ENCODE peak calls at places on chromosomes 5 and 9, in six cellular contexts. C is H1, O is mesenchymal stem cell, X is neuronal stem cell, P is mesendoderm, G is IMR-90. W is an unnamed sample.

GRCh38 chr9:6845881-6846280 is 88.1 kb downstream of the KDM4C start:
- DNase-seq in C (peak; percentile 9), O (peak; percentile 35), X (peak; percentile 15), P (peak; percentile 81), G (peak; percentile 27), W (peak; percentile 53)

GRCh38 chr9:91817493-91818225 is 132.4 kb downstream of the ROR2 start:
- DNase-seq in C (no peak), O (peak; percentile 87), X (peak; percentile 48), P (peak; percentile 51), G (peak; percentile 95), W (no peak)

GRCh38 chr9:130237071-130237470 is 28.5 kb upstream of the HMCN2 start:
- DNase-seq in C (no peak), O (peak; percentile 64), X (no peak), P (no peak), G (no peak), W (no peak)

GRCh38 chr5:89723907-89724306 is 685.6 kb downstream of the CETN3 start:
- DNase-seq in C (no peak), O (no peak), X (no peak), P (no peak), G (no peak), W (no peak)

GRCh38 chr5:173165193-173165988 is 21.1 kb downstream of the BNIP1 start:
- DNase-seq in C (no peak), O (no peak), X (no peak), P (no peak), G (no peak), W (no peak)

GRCh38 chr5:38468202-38468656 is 88.2 kb downstream of the LIFR start:
- DNase-seq in C (no peak), O (peak; percentile 84), X (no peak), P (no peak), G (peak; percentile 97), W (peak; percentile 57)

GRCh38 chr5:89303033-89303480 is 420.1 kb upstream of the MEF2C start:
- DNase-seq in C (no peak), O (no peak), X (no peak), P (no peak), G (no peak), W (peak; percentile 8)

GRCh38 chr9:127140181-127140580 is 17.7 kb upstream of the ANGPTL2 start:
- DNase-seq in C (no peak), O (no peak), X (no peak), P (no peak), G (no peak), W (no peak)

GRCh38 chr5:61604626-61605025 is 272.6 kb downstream of the ZSWIM6 start:
- DNase-seq in C (no peak), O (no peak), X (no peak), P (no peak), G (no peak), W (no peak)

GRCh38 chr9:112838342-112838741 is 52.3 kb downstream of the SLC46A2 start:
- DNase-seq in C (no peak), O (no peak), X (no peak), P (no peak), G (no peak), W (no peak)

GRCh38 chr5:39534701-39535100 is 109.9 kb upstream of the DAB2 start:
- DNase-seq in C (no peak), O (no peak), X (no peak), P (no peak), G (no peak), W (peak; percentile 34)

GRCh38 chr5:118561971-118562370 is 426.4 kb downstream of the DTWD2 start:
- DNase-seq in C (no peak), O (no peak), X (no peak), P (no peak), G (no peak), W (no peak)

GRCh38 chr5:131169810-131170539 is 769 bp upstream of the LYRM7 start:
- DNase-seq in C (no peak), O (no peak), X (no peak), P (no peak), G (no peak), W (no peak)
- H3K27ac ChIP-seq in C (peak overlapping the region; percentile 52), O (peak overlapping the region; percentile 54), X (no peak overlapping the region), P (no peak overlapping the region), G (peak overlapping the region; percentile 6), W (no peak overlapping the region)

GRCh38 chr5:133052317-133053175 is 733 bp downstream of the HSPA4 start:
- DNase-seq in C (no peak), O (peak; percentile 76), X (no peak), P (peak; percentile 71), G (peak; percentile 44), W (peak; percentile 70)

GRCh38 chr5:133049726-133050048 is 2.1 kb upstream of the HSPA4 start:
- DNase-seq in C (no peak), O (no peak), X (no peak), P (no peak), G (no peak), W (no peak)

GRCh38 chr5:133051547-133052316 is at the start of gene HSPA4:
- DNase-seq in C (peak; percentile 92), O (peak; percentile 99), X (peak; percentile 99), P (peak; percentile 99), G (peak; percentile 99), W (peak; percentile 99)

GRCh38 chr5:133050500-133050899 is 1.3 kb upstream of the HSPA4 start:
- DNase-seq in C (no peak), O (no peak), X (no peak), P (peak; percentile 72), G (no peak), W (no peak)

GRCh38 chr5:133051117-133051546 is 681 bp upstream of the HSPA4 start:
- DNase-seq in C (no peak), O (no peak), X (no peak), P (no peak), G (no peak), W (no peak)
- H3K4ac ChIP-seq in C (peak overlapping the region; percentile 0), O (peak overlapping the region; percentile 42), X (peak overlapping the region; percentile 17), P (peak overlapping the region; percentile 99), G (peak overlapping the region; percentile 99), W (peak overlapping the region; percentile 71)

GRCh38 chr9:97413462-97413861 is 1.6 kb downstream of the TDRD7 start:
- DNase-seq in C (no peak), O (no peak), X (no peak), P (no peak), G (no peak), W (no peak)

GRCh38 chr9:97415146-97415545 is 3.2 kb downstream of the TDRD7 start:
- DNase-seq in C (no peak), O (no peak), X (no peak), P (peak; percentile 40), G (no peak), W (no peak)

GRCh38 chr9:97418894-97419293 is 7.0 kb downstream of the TDRD7 start:
- DNase-seq in C (no peak), O (no peak), X (no peak), P (no peak), G (no peak), W (no peak)

DNA sequence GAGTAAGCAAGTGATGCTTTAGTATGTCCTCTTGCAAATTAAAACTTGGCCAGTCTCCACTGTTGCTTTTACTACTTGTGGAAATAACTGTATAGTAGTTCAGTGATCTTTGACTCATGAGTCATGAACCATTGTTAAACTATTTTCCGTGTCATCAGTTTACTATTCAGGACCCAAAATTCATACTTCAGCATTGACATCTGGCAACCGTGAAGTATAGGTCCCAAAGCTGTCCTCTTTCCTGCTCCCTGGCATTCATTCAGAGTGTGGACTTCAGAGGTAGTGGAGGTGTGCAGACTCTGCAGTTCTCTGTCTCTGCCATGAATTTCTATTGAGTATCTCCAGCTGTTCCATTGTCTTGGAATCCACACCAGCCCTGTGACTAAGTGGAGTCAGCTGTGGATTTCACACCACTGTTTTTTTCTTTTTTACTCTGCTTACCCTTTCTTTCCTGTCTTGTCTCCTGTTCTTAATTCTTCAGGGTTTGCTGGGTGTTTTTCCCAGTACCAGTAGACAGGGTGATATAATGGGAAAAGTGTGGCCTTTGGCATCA is 7.5 kb downstream of the TDRD7 start:
- DNase-seq in C (no peak), O (peak; percentile 45), X (no peak), P (peak; percentile 57), G (peak; percentile 71), W (no peak)
- H3K27ac ChIP-seq in C (no peak overlapping the region), O (no peak overlapping the region), X (no peak overlapping the region), P (peak overlapping the region; percentile 17), G (no peak overlapping the region), W (no peak overlapping the region)

DNA sequence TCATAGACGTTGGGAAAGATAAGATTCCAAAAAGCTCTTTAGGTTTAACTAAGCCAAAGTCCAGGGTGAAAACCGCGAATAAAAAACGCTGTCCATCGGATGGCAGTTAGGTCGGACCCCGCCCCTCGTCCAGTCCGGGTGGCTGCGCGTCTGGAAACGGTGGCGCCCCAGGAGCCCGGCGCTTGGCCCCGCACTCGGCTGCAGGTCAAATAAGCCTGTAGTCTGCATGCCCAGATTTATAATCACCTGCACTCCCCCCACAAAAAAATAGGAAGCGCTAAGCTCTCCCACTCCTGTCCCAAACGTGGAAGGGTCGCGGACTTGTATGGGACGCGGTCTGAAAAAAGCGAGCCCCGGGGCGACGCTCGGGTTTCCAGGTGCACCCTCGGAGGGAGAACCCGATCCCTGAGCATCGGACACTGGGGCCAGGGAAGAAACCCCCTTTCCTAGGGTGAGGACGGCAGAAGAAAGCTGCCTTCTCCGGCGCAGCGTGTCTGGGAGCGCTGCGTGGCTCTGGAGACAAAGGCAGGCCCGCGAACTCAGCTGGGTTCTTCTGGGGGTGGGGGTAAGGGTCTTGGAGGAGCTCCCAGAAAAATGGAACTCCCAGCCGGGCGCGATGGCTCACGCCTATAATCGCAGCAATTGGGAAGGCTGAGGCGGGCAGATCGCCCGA is 923 bp upstream of the ZBTB5 start:
- DNase-seq in C (peak; percentile 43), O (peak; percentile 90), X (peak; percentile 77), P (peak; percentile 94), G (no peak), W (no peak)
- H3K4ac ChIP-seq in C (peak overlapping the region; percentile 88), O (peak overlapping the region; percentile 96), X (no peak overlapping the region), P (peak overlapping the region; percentile 98), G (peak overlapping the region; percentile 83), W (peak overlapping the region; percentile 38)

GRCh38 chr5:98581416-98581999 is 192.0 kb upstream of the RGMB start:
- DNase-seq in C (no peak), O (no peak), X (no peak), P (no peak), G (peak; percentile 57), W (no peak)
- H3K27ac ChIP-seq in C (no peak overlapping the region), O (no peak overlapping the region), X (no peak overlapping the region), P (no peak overlapping the region), G (no peak overlapping the region), W (no peak overlapping the region)

W was measured in trophoblast cell.